ENCODE peak calls at places on chromosomes 16 and 17, in seven cellular contexts. H is fibroblast of lung, V is neural progenitor cell, X is A673, O is stomach, T is mesenchymal stem cell, Y is transverse colon. G is an unnamed sample.

GRCh38 chr17:78529871-78530670 is 47.1 kb downstream of the DNAH17 start:
- DNase-seq in H (no peak), V (no peak), X (no peak), O (peak), T (no peak), Y (peak), G (no peak)

GRCh38 chr17:49910858-49911204 is 58.2 kb upstream of the DLX4 start:
- DNase-seq in H (no peak), V (no peak), X (no peak), O (no peak), T (no peak), Y (no peak), G (no peak)

GRCh38 chr16:87765473-87765775 is 362 bp downstream of the KLHDC4 start:
- DNase-seq in H (peak), V (no peak), X (peak), O (no peak), T (peak), Y (peak), G (no peak)

GRCh38 chr16:50208460-50208931 is 55.4 kb downstream of the TENT4B start:
- DNase-seq in H (peak), V (no peak), X (no peak), O (no peak), T (peak), Y (no peak), G (no peak)

GRCh38 chr16:30395992-30396560 is 856 bp downstream of the ZNF48 start:
- DNase-seq in H (no peak), V (no peak), X (peak), O (no peak), T (no peak), Y (no peak), G (no peak)

GRCh38 chr17:69551212-69552010 is 136.9 kb downstream of the MAP2K6 start:
- DNase-seq in H (peak), V (no peak), X (no peak), O (no peak), T (peak), Y (no peak), G (no peak)

GRCh38 chr16:57283214-57283955 is 1.1 kb downstream of the PLLP start:
- DNase-seq in H (no peak), V (no peak), X (no peak), O (peak), T (no peak), Y (no peak), G (no peak)

GRCh38 chr16:19709381-19710136 is 8.5 kb downstream of the KNOP1 start:
- DNase-seq in H (no peak), V (no peak), X (no peak), O (no peak), T (no peak), Y (no peak), G (no peak)

GRCh38 chr16:64012166-64012565 is 1109.7 kb downstream of the CDH11 start:
- DNase-seq in H (peak), V (no peak), X (no peak), O (no peak), T (peak), Y (no peak), G (no peak)

GRCh38 chr16:64841482-64841881 is 280.4 kb downstream of the CDH11 start:
- DNase-seq in H (no peak), V (no peak), X (no peak), O (no peak), T (no peak), Y (no peak), G (no peak)

GRCh38 chr17:43014946-43015519 is 7.2 kb downstream of the VAT1 start:
- DNase-seq in H (no peak), V (no peak), X (no peak), O (no peak), T (no peak), Y (no peak), G (no peak)

GRCh38 chr16:1950559-1950958 is 3.9 kb downstream of the RPL3L start:
- DNase-seq in H (no peak), V (no peak), X (no peak), O (no peak), T (no peak), Y (no peak), G (no peak)

GRCh38 chr16:55571-56136 is 2.0 kb downstream of the SNRNP25 start:
- DNase-seq in H (no peak), V (no peak), X (no peak), O (no peak), T (no peak), Y (no peak), G (no peak)

GRCh38 chr16:58020628-58021521 is 4.7 kb upstream of the MMP15 start:
- DNase-seq in H (no peak), V (peak), X (peak), O (peak), T (peak), Y (peak), G (peak)

GRCh38 chr16:31874354-31875111 is 926 bp downstream of the ZNF267 start:
- DNase-seq in H (peak), V (peak), X (peak), O (no peak), T (peak), Y (no peak), G (no peak)

GRCh38 chr16:58638148-58639036 is 8.8 kb upstream of the CNOT1 start:
- DNase-seq in H (peak), V (peak), X (peak), O (peak), T (peak), Y (peak), G (no peak)

GRCh38 chr17:2547176-2547575 is 35.5 kb upstream of the METTL16 start:
- DNase-seq in H (peak), V (no peak), X (peak), O (no peak), T (no peak), Y (no peak), G (no peak)

GRCh38 chr17:28612936-28613872 is 781 bp downstream of the RSKR start:
- DNase-seq in H (peak), V (peak), X (peak), O (peak), T (peak), Y (peak), G (no peak)

GRCh38 chr16:70749681-70750601 is 51.0 kb downstream of the VAC14 start:
- DNase-seq in H (no peak), V (peak), X (peak), O (no peak), T (peak), Y (no peak), G (no peak)

GRCh38 chr17:76714822-76715461 is 4.2 kb upstream of the MXRA7 start:
- DNase-seq in H (no peak), V (peak), X (peak), O (peak), T (peak), Y (peak), G (peak)

GRCh38 chr17:44314031-44314430 is 5.6 kb downstream of the RUNDC3A start:
- DNase-seq in H (no peak), V (no peak), X (no peak), O (no peak), T (no peak), Y (no peak), G (no peak)

GRCh38 chr16:50273888-50274770 is 7.8 kb downstream of the ADCY7 start:
- DNase-seq in H (no peak), V (no peak), X (no peak), O (no peak), T (no peak), Y (peak), G (no peak)

DNA sequence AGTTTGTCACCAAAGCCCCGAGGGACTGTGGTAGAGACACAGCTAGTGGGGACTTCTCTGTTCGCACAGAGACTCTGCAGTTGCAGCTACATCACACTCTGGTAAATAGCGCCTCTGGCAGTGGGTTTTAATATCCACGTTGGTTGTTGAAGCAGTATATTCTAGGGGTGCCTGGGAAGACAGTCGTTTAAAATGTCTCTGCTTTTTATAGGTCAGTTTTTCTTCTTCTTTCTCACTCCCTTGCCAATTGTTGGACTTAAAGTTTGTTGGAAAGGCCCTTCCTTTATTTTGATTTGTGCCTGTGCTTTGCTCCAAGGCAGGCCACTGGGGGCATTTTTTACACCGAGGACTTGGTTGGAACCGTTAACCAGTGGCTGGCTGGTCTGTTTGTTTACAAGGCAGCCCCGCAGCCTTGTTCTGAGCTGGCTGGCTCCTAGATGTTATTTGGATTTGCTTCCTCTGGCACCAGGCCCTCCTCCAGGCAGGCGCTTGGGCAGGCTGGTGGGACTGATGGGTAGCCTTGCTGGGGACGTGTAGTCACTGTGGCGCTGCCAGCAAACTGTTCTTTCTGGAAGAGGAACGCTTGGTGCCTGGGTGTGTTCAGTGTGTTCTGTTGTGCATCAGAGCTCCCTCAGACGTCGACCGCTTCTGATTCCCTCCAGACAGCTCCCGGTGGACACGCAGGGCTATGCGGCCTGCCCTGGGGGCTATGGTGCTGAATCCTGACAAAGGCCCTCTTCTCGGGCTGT is 218.2 kb upstream of the CHMP6 start:
- DNase-seq in H (peak), V (peak), X (no peak), O (no peak), T (peak), Y (peak), G (peak)
- H3K4me3 ChIP-seq in H (no peak), V (no peak), X (no peak), O (no peak), T (no peak), Y (no peak), G (no peak)

GRCh38 chr17:40065041-40065770 is 2.4 kb downstream of the THRA start:
- DNase-seq in H (peak), V (peak), X (no peak), O (no peak), T (peak), Y (no peak), G (no peak)
- H3K4me3 ChIP-seq in H (peak), V (peak), X (no peak), O (peak), T (peak), Y (peak), G (peak)

GRCh38 chr16:81806696-81807095 is 27.6 kb downstream of the PLCG2 start:
- DNase-seq in H (no peak), V (no peak), X (no peak), O (no peak), T (no peak), Y (no peak), G (no peak)
- H3K4me3 ChIP-seq in H (no peak), V (no peak), X (no peak), O (no peak), T (no peak), Y (no peak), G (no peak)

DNA sequence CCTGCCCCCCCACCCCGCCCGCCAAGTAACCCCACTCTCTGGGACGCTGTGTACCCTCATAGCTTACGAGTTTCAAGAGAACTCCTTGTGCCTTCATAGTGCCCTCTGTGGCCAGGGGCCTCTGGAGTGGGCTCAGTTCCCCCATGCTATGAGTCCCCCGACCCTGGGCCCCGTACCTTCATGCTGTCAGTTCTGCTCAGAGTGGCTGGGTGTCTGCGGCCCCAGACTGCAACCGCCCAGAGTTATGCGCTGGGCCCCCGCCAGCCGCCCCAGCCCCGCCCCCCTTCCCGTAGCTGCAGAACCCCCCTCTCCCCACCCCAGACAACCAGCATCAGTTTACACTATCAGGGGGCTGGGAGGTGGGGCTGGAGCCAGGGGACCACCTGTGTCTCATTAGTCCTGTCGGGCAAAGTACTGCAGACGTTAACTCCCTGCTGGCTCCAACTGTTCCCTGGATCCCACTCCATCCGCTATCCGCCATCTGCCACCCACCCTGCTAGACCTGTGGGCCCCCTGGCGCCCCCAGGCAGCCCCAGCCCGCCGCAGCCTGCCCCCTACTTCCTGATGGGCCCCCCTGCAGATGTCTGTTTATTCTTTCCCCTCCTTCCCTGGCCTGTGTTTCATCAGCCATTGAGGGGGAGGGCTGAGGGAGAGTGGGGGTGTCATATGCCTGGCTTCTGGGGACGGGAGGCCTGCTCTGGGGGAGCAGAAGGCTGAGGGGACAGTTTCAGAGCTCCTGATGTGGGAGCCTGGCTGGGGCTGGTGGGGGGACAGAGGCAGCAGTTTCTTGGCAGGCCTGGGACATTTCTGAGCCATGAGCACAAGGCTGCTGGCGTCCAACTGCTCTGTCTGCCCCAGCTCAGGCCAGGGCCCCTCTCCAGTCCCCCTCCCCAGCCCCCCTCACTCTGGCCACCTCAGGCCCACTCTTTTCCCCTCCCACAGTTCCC is at the start of gene MFAP4:
- DNase-seq in H (peak), V (peak), X (peak), O (no peak), T (peak), Y (peak), G (no peak)
- H3K4me3 ChIP-seq in H (peak), V (peak), X (peak), O (peak), T (no peak), Y (peak), G (peak)

DNA sequence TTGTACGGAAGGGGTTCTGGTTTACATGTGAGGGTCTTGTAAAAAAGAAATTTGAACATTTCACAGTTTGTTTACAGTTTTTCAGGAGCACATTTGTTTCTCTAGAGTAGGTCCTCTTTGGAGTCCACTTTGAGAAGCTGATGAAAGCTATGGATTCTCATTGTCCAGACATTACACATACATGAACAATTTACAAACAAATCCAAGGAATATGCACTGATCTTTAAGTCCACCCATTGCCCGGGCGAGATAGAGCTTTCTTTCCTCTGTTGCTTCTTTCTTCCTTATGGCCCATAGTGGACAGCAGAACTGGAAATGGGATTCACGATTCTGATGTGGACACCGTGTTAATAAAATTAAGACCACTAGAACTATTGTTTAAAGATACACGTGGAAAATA is 1.9 kb downstream of the DCAF7 start:
- DNase-seq in H (peak), V (no peak), X (no peak), O (peak), T (peak), Y (no peak), G (no peak)
- H3K4me3 ChIP-seq in H (peak), V (peak), X (peak), O (peak), T (no peak), Y (peak), G (peak)

GRCh38 chr17:39926588-39927100 is 757 bp downstream of the ORMDL3 start:
- DNase-seq in H (peak), V (peak), X (no peak), O (peak), T (peak), Y (peak), G (no peak)
- H3K4me3 ChIP-seq in H (peak), V (peak), X (peak), O (peak), T (peak), Y (peak), G (peak)

GRCh38 chr17:7577327-7578199 is 1.9 kb upstream of the CD68 start:
- DNase-seq in H (no peak), V (no peak), X (no peak), O (no peak), T (no peak), Y (no peak), G (no peak)

GRCh38 chr17:7576432-7576937 is 3.0 kb upstream of the CD68 start:
- DNase-seq in H (no peak), V (no peak), X (no peak), O (no peak), T (no peak), Y (no peak), G (no peak)

GRCh38 chr17:7579839-7580630 is 597 bp downstream of the CD68 start:
- DNase-seq in H (no peak), V (no peak), X (no peak), O (no peak), T (no peak), Y (no peak), G (no peak)

GRCh38 chr17:7580631-7581554 is 1.5 kb downstream of the CD68 start:
- DNase-seq in H (no peak), V (no peak), X (no peak), O (no peak), T (no peak), Y (no peak), G (no peak)

DNA sequence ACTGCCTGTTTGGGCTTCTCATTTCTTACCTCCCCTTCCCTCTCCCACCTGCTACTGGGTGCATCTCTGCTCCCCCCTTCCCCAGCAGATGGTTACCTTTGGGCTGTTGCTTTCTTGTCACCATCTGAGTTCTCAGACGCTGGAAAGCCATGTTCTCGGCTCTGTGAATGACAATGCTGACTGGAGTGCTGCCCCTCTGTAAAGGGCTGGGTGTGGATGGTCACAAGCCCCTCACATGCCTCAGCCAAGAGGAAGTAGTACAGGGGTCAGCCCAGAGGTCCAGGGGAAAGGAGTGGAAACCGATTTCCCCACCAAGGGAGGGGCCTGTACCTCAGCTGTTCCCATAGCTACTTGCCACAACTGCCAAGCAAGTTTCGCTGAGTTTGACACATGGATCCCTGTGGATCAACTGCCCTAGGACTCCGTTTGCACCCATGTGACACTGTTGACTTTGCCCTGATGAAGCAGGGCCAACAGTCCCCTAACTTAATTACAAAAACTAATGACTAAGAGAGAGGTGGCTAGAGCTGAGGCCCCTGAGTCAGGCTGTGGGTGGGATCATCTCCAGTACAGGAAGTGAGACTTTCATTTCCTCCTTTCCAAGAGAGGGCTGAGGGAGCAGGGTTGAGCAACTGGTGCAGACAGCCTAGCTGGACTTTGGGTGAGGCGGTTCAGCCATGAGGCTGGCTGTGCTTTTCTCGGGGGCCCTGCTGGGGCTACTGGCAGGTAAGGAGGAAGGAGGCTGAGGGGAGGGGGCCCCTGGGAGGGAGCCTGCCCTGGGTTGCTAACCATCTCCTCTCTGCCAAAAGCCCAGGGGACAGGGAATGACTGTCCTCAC is at the start of gene CD68:
- DNase-seq in H (peak), V (no peak), X (peak), O (peak), T (peak), Y (peak), G (no peak)
- H3K4me3 ChIP-seq in H (peak), V (no peak), X (no peak), O (peak), T (no peak), Y (peak), G (no peak)

G was measured in prostate gland.